ENCODE peak calls at places on chromosomes 4 and X, in six cellular contexts. S, K, J, L, D and G are unnamed samples.
A peak's percentile ranks its signal among the peaks of the same experiment; 100 is the strongest.

GRCh38 chr4:121690001-121690400 is 6.8 kb downstream of the ANXA5 start:
- DNase-seq in S (no peak), K (peak; percentile 93), J (no peak), L (peak; percentile 86), D (no peak), G (peak; percentile 42)

GRCh38 chrX:14398725-14399124 is 130.6 kb upstream of the GLRA2 start:
- DNase-seq in S (no peak), K (peak; percentile 0), J (no peak), L (no peak), D (no peak), G (peak; percentile 1)

GRCh38 chr4:102169345-102169744 is 175.9 kb downstream of the SLC39A8 start:
- DNase-seq in S (peak; percentile 47), K (peak; percentile 81), J (no peak), L (no peak), D (peak; percentile 20), G (no peak)

GRCh38 chrX:133254666-133255065 is 36.5 kb upstream of the TFDP3 start:
- DNase-seq in S (no peak), K (peak; percentile 65), J (no peak), L (peak; percentile 41), D (no peak), G (peak; percentile 21)

GRCh38 chr4:86934147-86934771 is 552 bp upstream of the AFF1 start:
- DNase-seq in S (no peak), K (no peak), J (no peak), L (no peak), D (no peak), G (no peak)

GRCh38 chr4:52982246-52982950 is 120.3 kb downstream of the RASL11B start:
- DNase-seq in S (no peak), K (peak; percentile 72), J (no peak), L (peak; percentile 73), D (peak; percentile 24), G (peak; percentile 73)

GRCh38 chrX:107741318-107741813 is 34.2 kb downstream of the TSC22D3 start:
- DNase-seq in S (no peak), K (no peak), J (no peak), L (no peak), D (no peak), G (no peak)

GRCh38 chrX:391717-392691 is 5.3 kb upstream of the PPP2R3B start:
- DNase-seq in S (no peak), K (no peak), J (no peak), L (no peak), D (no peak), G (no peak)

GRCh38 chrX:144715356-144715755 is 531.9 kb upstream of the SPANXN1 start:
- DNase-seq in S (no peak), K (peak; percentile 13), J (no peak), L (no peak), D (no peak), G (no peak)

GRCh38 chrX:153407736-153408135 is 3.5 kb upstream of the ZFP92 start:
- DNase-seq in S (no peak), K (no peak), J (no peak), L (no peak), D (no peak), G (no peak)

GRCh38 chrX:30713061-30713525 is 59.9 kb downstream of the GK start:
- DNase-seq in S (peak; percentile 43), K (peak; percentile 61), J (peak; percentile 51), L (peak; percentile 65), D (peak; percentile 3), G (peak; percentile 34)

GRCh38 chrX:96311366-96311765 is 373.3 kb upstream of the DIAPH2 start:
- DNase-seq in S (no peak), K (no peak), J (no peak), L (no peak), D (no peak), G (no peak)

GRCh38 chr4:64538219-64538618 is 129.0 kb upstream of the TECRL start:
- DNase-seq in S (peak; percentile 69), K (no peak), J (peak; percentile 62), L (no peak), D (no peak), G (peak; percentile 20)

GRCh38 chr4:142473218-142473959 is 372.7 kb downstream of the INPP4B start:
- DNase-seq in S (no peak), K (no peak), J (no peak), L (no peak), D (no peak), G (peak; percentile 47)
- H4K91ac ChIP-seq in S (no peak overlapping the region), K (no peak overlapping the region), J (no peak overlapping the region), L (no peak overlapping the region), D (no peak overlapping the region), G (no peak overlapping the region)

GRCh38 chr4:145843148-145843547 is 95.5 kb downstream of the ZNF827 start:
- DNase-seq in S (no peak), K (no peak), J (no peak), L (peak; percentile 83), D (no peak), G (no peak)

GRCh38 chr4:145842224-145842887 is 96.3 kb downstream of the ZNF827 start:
- DNase-seq in S (peak; percentile 52), K (peak; percentile 15), J (no peak), L (no peak), D (no peak), G (no peak)

GRCh38 chr4:145839151-145839550 is 99.5 kb downstream of the ZNF827 start:
- DNase-seq in S (peak; percentile 56), K (peak; percentile 44), J (no peak), L (peak; percentile 34), D (no peak), G (no peak)

GRCh38 chr4:145840801-145841200 is 97.8 kb downstream of the ZNF827 start:
- DNase-seq in S (no peak), K (no peak), J (no peak), L (no peak), D (no peak), G (no peak)

GRCh38 chr4:145840162-145840768 is 98.4 kb downstream of the ZNF827 start:
- DNase-seq in S (no peak), K (peak; percentile 51), J (no peak), L (peak; percentile 38), D (no peak), G (no peak)
- H4K91ac ChIP-seq in S (no peak overlapping the region), K (no peak overlapping the region), J (peak overlapping the region; percentile 75), L (no peak overlapping the region), D (no peak overlapping the region), G (no peak overlapping the region)

GRCh38 chr4:177225605-177226004 is 84.1 kb upstream of the NEIL3 start:
- DNase-seq in S (no peak), K (no peak), J (no peak), L (no peak), D (no peak), G (no peak)

GRCh38 chr4:177227636-177228035 is 82.0 kb upstream of the NEIL3 start:
- DNase-seq in S (no peak), K (no peak), J (no peak), L (no peak), D (no peak), G (no peak)

GRCh38 chr4:177220376-177220775 is 89.3 kb upstream of the NEIL3 start:
- DNase-seq in S (no peak), K (no peak), J (no peak), L (peak; percentile 77), D (no peak), G (no peak)

GRCh38 chr4:177228599-177228998 is 81.1 kb upstream of the NEIL3 start:
- DNase-seq in S (no peak), K (no peak), J (no peak), L (no peak), D (no peak), G (no peak)

DNA sequence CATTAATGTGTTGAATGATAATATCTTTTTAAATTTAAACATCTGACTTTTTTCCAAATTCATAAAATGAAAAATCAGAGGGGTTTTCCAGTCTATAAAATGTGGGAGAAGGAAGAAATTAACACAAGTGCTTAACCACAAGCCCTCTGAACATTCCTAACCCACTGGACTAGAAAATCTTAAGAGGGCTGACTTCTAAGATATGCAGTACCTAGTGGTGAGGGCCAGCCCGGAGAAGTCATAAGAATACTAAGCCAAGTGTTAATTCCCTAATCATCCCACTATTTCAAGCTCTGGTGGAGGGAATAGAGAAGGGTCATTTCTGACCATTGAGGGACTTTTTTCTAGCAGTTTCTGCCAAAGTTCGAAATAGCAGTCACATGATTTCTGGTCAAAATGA is 86.9 kb upstream of the NEIL3 start:
- DNase-seq in S (no peak), K (no peak), J (no peak), L (no peak), D (no peak), G (no peak)
- H4K91ac ChIP-seq in S (no peak overlapping the region), K (no peak overlapping the region), J (no peak overlapping the region), L (no peak overlapping the region), D (no peak overlapping the region), G (no peak overlapping the region)

GRCh38 chrX:81542255-81542654 is 340.4 kb downstream of the SH3BGRL start:
- DNase-seq in S (no peak), K (no peak), J (no peak), L (no peak), D (no peak), G (peak; percentile 9)

GRCh38 chrX:81537723-81538122 is 335.8 kb downstream of the SH3BGRL start:
- DNase-seq in S (no peak), K (no peak), J (no peak), L (no peak), D (no peak), G (no peak)
- H4K91ac ChIP-seq in S (no peak overlapping the region), K (no peak overlapping the region), J (no peak overlapping the region), L (no peak overlapping the region), D (no peak overlapping the region), G (no peak overlapping the region)

GRCh38 chrX:49277520-49277799 is 7.9 kb downstream of the PPP1R3F start:
- DNase-seq in S (no peak), K (no peak), J (no peak), L (no peak), D (no peak), G (no peak)
- H4K91ac ChIP-seq in S (no peak overlapping the region), K (no peak overlapping the region), J (no peak overlapping the region), L (no peak overlapping the region), D (no peak overlapping the region), G (no peak overlapping the region)

DNA sequence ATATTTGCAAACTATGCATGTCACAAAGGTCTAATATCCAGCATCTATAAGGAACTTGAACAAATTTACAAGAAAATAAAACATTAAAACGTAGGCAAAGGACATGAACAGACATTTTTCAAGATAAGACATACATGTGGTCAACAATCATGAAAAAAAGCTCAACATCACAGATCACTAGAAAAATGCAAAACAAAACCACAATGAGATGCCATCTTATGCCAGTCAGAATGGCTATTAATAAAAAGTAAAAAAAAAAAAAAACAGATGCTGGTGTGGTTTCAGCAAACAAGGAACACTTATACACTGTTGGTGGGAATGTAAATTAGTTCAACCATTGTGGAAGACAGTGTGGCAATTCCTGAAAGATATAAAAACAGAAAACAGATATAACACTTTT is 75.8 kb upstream of the IL13RA2 start:
- DNase-seq in S (no peak), K (peak; percentile 5), J (no peak), L (no peak), D (no peak), G (no peak)
- H4K91ac ChIP-seq in S (no peak overlapping the region), K (no peak overlapping the region), J (no peak overlapping the region), L (no peak overlapping the region), D (no peak overlapping the region), G (no peak overlapping the region)

DNA sequence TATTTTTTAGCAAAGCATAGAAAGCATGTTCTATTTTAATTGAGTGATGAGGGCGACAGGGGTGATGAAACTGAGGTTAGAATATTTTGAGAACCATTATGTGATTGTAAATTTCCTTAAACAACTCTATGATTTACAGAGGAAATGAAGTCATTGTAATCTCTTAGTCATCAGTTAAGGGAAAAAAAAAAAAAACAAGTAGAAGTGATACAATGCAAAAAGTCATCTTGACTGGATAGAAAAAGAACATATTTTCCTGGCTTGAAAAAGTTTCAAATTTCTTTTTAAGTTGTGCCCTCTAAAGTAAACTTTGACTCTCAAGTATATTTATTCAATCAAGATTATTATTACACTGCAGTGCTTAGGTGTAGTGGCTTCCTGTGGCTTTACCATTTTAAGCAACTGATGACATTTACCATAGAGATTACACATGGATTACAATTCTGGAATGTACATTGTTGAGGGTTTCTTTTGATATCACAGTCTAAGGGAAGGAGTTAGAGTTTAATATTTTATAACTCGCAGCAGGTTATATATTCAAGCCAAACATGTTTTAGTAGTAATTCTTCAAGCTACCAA is 40.6 kb downstream of the GABRB1 start:
- DNase-seq in S (no peak), K (peak; percentile 80), J (no peak), L (peak; percentile 86), D (no peak), G (no peak)
- H4K91ac ChIP-seq in S (no peak overlapping the region), K (no peak overlapping the region), J (no peak overlapping the region), L (no peak overlapping the region), D (no peak overlapping the region), G (no peak overlapping the region)